ENCODE peak calls at places on chromosome 21, in nine cellular contexts. Q, Y, I, C, F, W, L, J and N are unnamed samples.

GRCh38 chr21:41065539-41065938 is 102.4 kb upstream of the BACE2 start:
- DNase-seq in J (no peak), I (no peak), F (no peak), C (peak; percentile 58), Y (no peak), W (no peak), L (no peak), Q (no peak), N (no peak)

GRCh38 chr21:36545776-36546511 is 66.0 kb upstream of the CLDN14 start:
- DNase-seq in F (no peak), I (no peak), J (no peak), W (no peak), Q (no peak), L (no peak), Y (peak; percentile 3), C (no peak), N (no peak)

GRCh38 chr21:32520885-32521735 is 64.2 kb downstream of the TCP10L start:
- DNase-seq in I (peak; percentile 68), C (peak; percentile 97), Q (peak; percentile 35), J (peak; percentile 91), F (peak; percentile 28), L (peak; percentile 99), W (peak; percentile 41), Y (peak; percentile 92), N (no peak)

GRCh38 chr21:25107708-25108107 is 499.6 kb downstream of the MRPL39 start:
- DNase-seq in J (peak; percentile 72), Y (peak; percentile 62), Q (no peak), L (peak; percentile 4), F (no peak), I (no peak), W (no peak), C (peak; percentile 70), N (no peak)

GRCh38 chr21:36092676-36093075 is 22.9 kb downstream of the CBR1 start:
- DNase-seq in L (no peak), J (no peak), Y (no peak), F (no peak), W (no peak), Q (no peak), I (no peak), C (no peak), N (no peak)

GRCh38 chr21:37484535-37485474 is 118.2 kb downstream of the DYRK1A start:
- DNase-seq in C (peak; percentile 13), F (no peak), W (no peak), Q (no peak), Y (no peak), L (no peak), J (no peak), I (no peak), N (no peak)

GRCh38 chr21:35398366-35398982 is 349.4 kb upstream of the RUNX1 start:
- DNase-seq in W (no peak), C (no peak), J (no peak), F (no peak), Q (no peak), Y (no peak), L (no peak), I (no peak), N (no peak)

GRCh38 chr21:31459457-31459856 is 115.4 kb upstream of the TIAM1 start:
- DNase-seq in L (no peak), Y (no peak), C (no peak), W (no peak), F (peak; percentile 44), Q (no peak), J (no peak), I (no peak), N (no peak)

GRCh38 chr21:36788116-36788515 is 89.2 kb downstream of the SIM2 start:
- DNase-seq in C (no peak), W (no peak), Q (peak; percentile 62), Y (no peak), I (peak; percentile 65), J (no peak), F (peak; percentile 61), L (peak; percentile 97), N (no peak)

GRCh38 chr21:44024895-44025353 is 12.8 kb downstream of the TRAPPC10 start:
- DNase-seq in F (no peak), Y (peak; percentile 72), I (no peak), J (peak; percentile 15), L (peak; percentile 83), Q (no peak), W (no peak), C (peak; percentile 73), N (no peak)

DNA sequence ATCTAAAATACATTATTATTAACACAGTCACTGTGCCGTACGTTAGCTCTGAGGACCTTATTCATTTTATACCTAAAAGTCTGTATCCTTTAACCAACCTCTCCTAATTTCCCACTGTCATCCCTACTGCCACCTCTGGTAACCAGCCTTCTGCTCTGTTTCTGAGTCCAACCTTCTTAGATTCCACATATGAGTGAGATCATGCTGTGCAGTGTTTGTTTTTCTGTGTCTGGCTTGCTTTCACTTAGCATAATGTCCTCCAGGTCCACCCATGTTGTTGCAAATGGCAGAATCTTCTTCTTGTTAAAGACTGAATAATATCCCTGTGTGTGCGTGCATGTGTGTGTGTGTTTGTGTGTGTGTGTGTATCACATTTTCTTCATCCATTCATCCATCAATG is 64.2 kb downstream of the ETS2 start:
- DNase-seq in F (peak; percentile 6), J (peak; percentile 16), L (peak; percentile 31), C (no peak), Y (peak; percentile 33), Q (no peak), W (no peak), I (no peak), N (no peak)
- TF ChIP-seq CTCF in F (no peak), J (peak; percentile 43), L (peak; percentile 24), C (no peak), Y (no peak), Q (no peak), W (no peak), I (no peak), N (no peak)

GRCh38 chr21:27212444-27212843 is 245.6 kb upstream of the ADAMTS5 start:
- DNase-seq in C (no peak), W (no peak), Q (no peak), F (no peak), I (no peak), L (no peak), J (no peak), Y (no peak), N (no peak)

GRCh38 chr21:27219068-27219467 is 252.2 kb upstream of the ADAMTS5 start:
- DNase-seq in L (no peak), Q (no peak), F (no peak), C (peak; percentile 75), I (no peak), Y (peak; percentile 34), W (no peak), J (no peak), N (no peak)

DNA sequence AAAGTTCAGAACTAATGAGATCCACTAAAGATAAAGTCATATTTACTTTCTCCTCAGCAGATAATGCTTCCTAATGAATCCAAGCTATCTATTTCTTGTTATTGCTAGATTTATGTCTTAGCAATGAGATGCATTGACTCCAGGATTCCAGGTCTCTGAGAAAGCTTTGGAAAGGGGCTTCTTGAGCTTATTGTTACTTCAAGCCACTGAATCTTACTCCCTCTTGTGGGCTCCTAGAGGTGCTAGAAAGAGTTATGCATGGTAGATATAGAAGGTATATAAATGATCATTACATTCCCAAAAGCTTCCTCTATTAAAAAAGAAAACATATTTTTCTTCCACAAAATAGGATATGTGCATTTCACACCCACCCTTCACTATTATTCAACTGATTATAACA is 246.4 kb upstream of the ADAMTS5 start:
- DNase-seq in I (no peak), F (no peak), Y (peak; percentile 59), Q (no peak), L (peak; percentile 59), W (no peak), C (no peak), J (no peak), N (no peak)
- TF ChIP-seq CTCF in I (no peak), F (no peak), Y (peak; percentile 58), Q (no peak), L (peak; percentile 51), W (no peak), C (peak; percentile 42), J (peak; percentile 56), N (peak; percentile 32)

GRCh38 chr21:39097335-39097861 is 85.9 kb downstream of the PSMG1 start:
- DNase-seq in J (no peak), Q (no peak), C (no peak), W (no peak), I (no peak), F (no peak), Y (no peak), L (no peak), N (no peak)

GRCh38 chr21:39095681-39096080 is 87.6 kb downstream of the PSMG1 start:
- DNase-seq in W (no peak), Y (no peak), L (no peak), F (no peak), I (no peak), Q (no peak), C (no peak), J (no peak), N (no peak)

GRCh38 chr21:39097981-39098380 is 85.3 kb downstream of the PSMG1 start:
- DNase-seq in Y (no peak), F (no peak), J (no peak), W (no peak), C (no peak), Q (no peak), I (no peak), L (peak; percentile 90), N (no peak)

GRCh38 chr21:39094847-39095525 is 88.3 kb downstream of the PSMG1 start:
- DNase-seq in L (peak; percentile 100), J (peak; percentile 60), Q (no peak), F (peak; percentile 88), Y (peak; percentile 95), W (no peak), I (no peak), C (peak; percentile 29), N (no peak)

DNA sequence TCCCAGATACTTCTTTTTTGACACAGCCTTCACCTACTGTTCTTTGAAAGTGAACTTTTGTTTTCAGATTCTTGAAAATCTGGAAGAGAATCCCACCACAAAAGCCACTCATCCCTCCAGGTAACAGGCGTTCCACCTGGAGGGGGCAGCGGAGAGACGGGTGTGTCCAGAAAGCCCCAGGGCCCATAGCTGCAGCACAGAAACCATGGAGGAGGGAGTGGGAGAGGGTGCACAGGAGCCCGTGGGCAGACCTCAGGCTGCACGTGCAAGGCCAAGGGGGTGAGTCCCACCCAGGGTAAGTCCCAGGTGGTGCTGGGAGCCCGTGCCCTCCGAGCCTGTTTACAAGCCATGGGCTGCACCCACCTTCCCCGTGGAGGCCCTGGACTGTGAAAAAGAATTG is 86.5 kb downstream of the PSMG1 start:
- DNase-seq in L (no peak), Y (no peak), I (no peak), F (no peak), W (no peak), C (no peak), J (no peak), Q (no peak), N (no peak)
- TF ChIP-seq CTCF in L (no peak), Y (peak; percentile 32), I (no peak), F (no peak), W (no peak), C (no peak), J (no peak), Q (no peak), N (no peak)

DNA sequence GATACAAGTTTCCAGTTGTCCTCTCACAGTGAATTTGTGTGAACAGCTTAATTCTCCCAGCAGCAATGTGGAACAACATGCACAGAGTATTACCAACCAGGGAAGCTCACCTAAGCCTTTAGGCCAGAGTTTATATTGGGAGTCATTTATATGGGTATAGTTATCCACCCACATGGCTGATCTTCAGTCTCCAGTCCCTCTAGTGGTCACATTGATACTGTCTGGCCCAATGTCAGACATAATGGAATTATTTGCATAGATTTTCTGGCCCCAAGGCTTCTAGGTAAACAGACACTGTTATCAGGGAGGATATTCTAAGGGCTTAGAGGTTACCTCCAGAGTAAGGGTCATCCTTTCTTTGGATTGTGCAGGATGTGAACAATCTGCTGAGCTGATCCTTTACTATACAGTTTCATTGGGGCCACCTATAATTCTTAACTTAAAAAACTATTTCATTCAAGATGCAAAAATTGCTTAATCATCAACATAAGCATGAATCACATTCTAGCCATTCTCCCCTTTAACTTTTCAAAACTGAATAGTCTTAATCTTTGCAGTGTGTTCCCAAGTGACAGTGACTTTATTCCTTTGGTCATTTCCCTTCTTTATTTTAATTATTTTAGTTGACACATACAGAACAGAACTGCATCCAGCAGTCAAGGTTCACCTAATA is 210.9 kb downstream of the LTN1 start:
- DNase-seq in Y (peak; percentile 44), F (peak; percentile 29), L (peak; percentile 57), J (no peak), W (no peak), C (peak; percentile 26), Q (no peak), I (no peak), N (no peak)
- TF ChIP-seq CTCF in Y (peak; percentile 76), F (no peak), L (peak; percentile 74), J (peak; percentile 69), W (peak; percentile 59), C (peak; percentile 68), Q (peak; percentile 39), I (no peak), N (peak; percentile 62)